ENCODE peak calls at places on chromosome 1, in seven cellular contexts. G, K, I, N, H, O and M are unnamed samples. For H3K27me3, the result is how much of the 10 kb centered on the place peaks cover.

GRCh38 chr1:63124666-63125191 is 197.6 kb upstream of the FOXD3 start:
- DNase-seq in G (no peak), K (no peak), I (no peak), N (peak), H (no peak), O (peak), M (no peak)

GRCh38 chr1:62782197-62782886 is 1.6 kb upstream of the ATG4C start:
- DNase-seq in G (no peak), K (no peak), I (no peak), N (no peak), H (no peak), O (peak), M (no peak)

GRCh38 chr1:27600500-27601175 is 3.3 kb downstream of the AHDC1 start:
- DNase-seq in G (peak), K (peak), I (no peak), N (no peak), H (no peak), O (no peak), M (no peak)

GRCh38 chr1:201119206-201119814 is 7.1 kb upstream of the CACNA1S start:
- DNase-seq in G (peak), K (no peak), I (no peak), N (peak), H (no peak), O (peak), M (peak)

GRCh38 chr1:183070923-183071618 is 47.9 kb downstream of the LAMC1 start:
- DNase-seq in G (no peak), K (no peak), I (no peak), N (peak), H (no peak), O (peak), M (peak)

GRCh38 chr1:236063919-236064673 is 794 bp downstream of the NID1 start:
- DNase-seq in G (peak), K (peak), I (peak), N (peak), H (peak), O (peak), M (peak)

GRCh38 chr1:11594625-11595024 is 59.6 kb downstream of the FBXO2 start:
- DNase-seq in G (no peak), K (no peak), I (no peak), N (no peak), H (no peak), O (no peak), M (no peak)

GRCh38 chr1:26468911-26469310 is 3.3 kb upstream of the HMGN2 start:
- DNase-seq in G (no peak), K (peak), I (peak), N (no peak), H (no peak), O (no peak), M (no peak)

GRCh38 chr1:103142466-103142865 is 34.1 kb upstream of the COL11A1 start:
- DNase-seq in G (no peak), K (no peak), I (no peak), N (no peak), H (no peak), O (no peak), M (no peak)

GRCh38 chr1:172585348-172585747 is 52.4 kb downstream of the SUCO start:
- DNase-seq in G (no peak), K (no peak), I (no peak), N (no peak), H (no peak), O (peak), M (no peak)

GRCh38 chr1:205454903-205455335 is 926 bp downstream of the BLACAT1 start:
- DNase-seq in G (peak), K (no peak), I (no peak), N (no peak), H (no peak), O (no peak), M (no peak)

GRCh38 chr1:183191833-183192232 is 5.8 kb downstream of the LAMC2 start:
- DNase-seq in G (no peak), K (no peak), I (no peak), N (peak), H (no peak), O (peak), M (no peak)

GRCh38 chr1:38121231-38121680 is 74.7 kb upstream of the POU3F1 start:
- DNase-seq in G (no peak), K (no peak), I (no peak), N (no peak), H (no peak), O (no peak), M (peak)

GRCh38 chr1:152902676-152903075 is 5.7 kb upstream of the IVL start:
- DNase-seq in G (no peak), K (no peak), I (no peak), N (no peak), H (no peak), O (no peak), M (no peak)

GRCh38 chr1:233718057-233718456 is 104.2 kb downstream of the KCNK1 start:
- DNase-seq in G (no peak), K (no peak), I (no peak), N (no peak), H (no peak), O (no peak), M (no peak)

GRCh38 chr1:29470788-29471119 is 234.4 kb downstream of the PTPRU start:
- DNase-seq in G (no peak), K (no peak), I (no peak), N (no peak), H (no peak), O (no peak), M (no peak)

GRCh38 chr1:227885648-227886502 is 61.9 kb downstream of the WNT9A start:
- DNase-seq in G (peak), K (peak), I (peak), N (peak), H (peak), O (peak), M (peak)

GRCh38 chr1:42777860-42778259 is 6.9 kb upstream of the TMEM269 start:
- DNase-seq in G (peak), K (no peak), I (no peak), N (peak), H (no peak), O (no peak), M (no peak)

GRCh38 chr1:9202240-9202870 is 32.2 kb upstream of the H6PD start:
- DNase-seq in G (no peak), K (no peak), I (no peak), N (peak), H (no peak), O (no peak), M (no peak)
- H3K27me3 ChIP-seq in G (half or more), K (under half), I (under half), N (under half), H (under half), O (under half), M (under half)

GRCh38 chr1:213987876-213988638 is at the start of gene PROX1:
- DNase-seq in G (peak), K (peak), I (peak), N (peak), H (peak), O (peak), M (peak)

GRCh38 chr1:213985181-213986019 is 2.4 kb upstream of the PROX1 start:
- DNase-seq in G (peak), K (no peak), I (no peak), N (no peak), H (peak), O (no peak), M (no peak)

GRCh38 chr1:213987422-213987875 is 324 bp upstream of the PROX1 start:
- DNase-seq in G (no peak), K (no peak), I (no peak), N (no peak), H (no peak), O (no peak), M (no peak)

GRCh38 chr1:213986020-213986924 is 1.5 kb upstream of the PROX1 start:
- DNase-seq in G (peak), K (no peak), I (no peak), N (no peak), H (no peak), O (no peak), M (no peak)

DNA sequence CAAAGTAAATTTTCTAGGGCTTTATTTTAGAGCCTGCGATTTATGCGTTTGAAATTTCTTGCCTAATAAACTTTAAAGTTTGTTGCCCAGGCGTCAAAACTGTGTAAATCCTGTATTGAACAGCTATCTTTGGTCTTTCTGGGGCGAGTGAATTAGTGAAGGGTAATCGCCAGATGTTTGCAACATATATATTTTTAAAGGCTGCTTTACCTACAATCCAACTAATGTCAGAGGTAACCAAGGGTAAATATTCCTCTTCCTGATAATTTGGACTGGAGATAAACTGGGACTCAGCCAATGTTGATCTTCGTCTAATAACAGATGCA is 885 bp upstream of the PROX1 start:
- DNase-seq in G (no peak), K (no peak), I (no peak), N (no peak), H (no peak), O (no peak), M (no peak)
- H3K27me3 ChIP-seq in G (half or more), K (under half), I (under half), N (half or more), H (under half), O (half or more), M (half or more)

GRCh38 chr1:47399841-47400144 is 16.3 kb upstream of the FOXE3 start:
- DNase-seq in G (no peak), K (no peak), I (no peak), N (no peak), H (no peak), O (no peak), M (no peak)

GRCh38 chr1:47401761-47402160 is 14.3 kb upstream of the FOXE3 start:
- DNase-seq in G (peak), K (no peak), I (no peak), N (no peak), H (no peak), O (no peak), M (no peak)

GRCh38 chr1:47402591-47402990 is 13.5 kb upstream of the FOXE3 start:
- DNase-seq in G (no peak), K (no peak), I (no peak), N (no peak), H (no peak), O (no peak), M (no peak)

GRCh38 chr1:47405697-47406096 is 10.4 kb upstream of the FOXE3 start:
- DNase-seq in G (no peak), K (no peak), I (no peak), N (no peak), H (no peak), O (no peak), M (no peak)

DNA sequence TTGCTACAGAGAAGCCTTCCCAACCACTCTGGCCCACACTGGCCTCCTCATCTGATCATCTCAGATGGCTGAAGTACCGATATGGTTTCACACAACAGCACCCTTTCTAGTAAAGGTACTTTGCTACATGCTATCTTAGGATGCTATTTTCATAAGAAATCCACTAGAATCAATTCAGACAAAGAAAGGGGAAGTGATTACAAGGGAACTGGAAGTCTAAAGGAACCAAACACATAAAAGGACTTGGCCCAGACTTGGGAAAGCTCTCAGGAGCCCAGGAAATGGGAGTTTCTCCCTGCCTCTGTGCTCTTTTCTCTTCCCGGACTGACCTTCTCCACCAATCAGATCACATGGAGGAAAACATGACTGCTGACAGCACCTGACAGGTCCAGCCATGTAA is 12.8 kb upstream of the FOXE3 start:
- DNase-seq in G (no peak), K (no peak), I (no peak), N (no peak), H (no peak), O (no peak), M (no peak)
- H3K27me3 ChIP-seq in G (under half), K (under half), I (under half), N (under half), H (under half), O (under half), M (under half)

GRCh38 chr1:109619655-109620395 is at the start of gene AMPD2:
- DNase-seq in G (peak), K (peak), I (peak), N (peak), H (peak), O (peak), M (peak)
- H3K27me3 ChIP-seq in G (under half), K (under half), I (under half), N (under half), H (under half), O (under half), M (under half)

DNA sequence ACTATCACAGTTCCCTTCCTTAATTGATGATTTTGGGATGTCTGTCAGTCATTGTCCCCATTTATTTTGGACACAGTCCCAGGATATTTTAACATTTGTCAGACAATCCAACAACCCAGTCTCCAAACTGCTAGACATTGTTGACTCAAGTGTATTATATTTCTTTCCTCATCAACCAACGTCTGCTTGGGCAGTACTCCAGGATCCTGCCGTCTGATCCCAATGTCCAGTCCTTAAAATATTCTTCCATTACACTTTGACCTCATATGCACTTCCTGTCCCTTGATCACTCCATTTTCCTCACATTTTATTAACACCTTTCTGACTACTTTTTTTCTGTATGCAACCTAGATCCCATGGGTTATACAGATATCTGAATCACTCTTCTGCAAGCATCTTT is 39.8 kb upstream of the KIAA0040 start:
- DNase-seq in G (no peak), K (no peak), I (no peak), N (no peak), H (no peak), O (no peak), M (no peak)
- H3K27me3 ChIP-seq in G (under half), K (under half), I (under half), N (under half), H (under half), O (under half), M (under half)

GRCh38 chr1:4516596-4516995 is 137.8 kb upstream of the AJAP1 start:
- DNase-seq in G (no peak), K (no peak), I (no peak), N (no peak), H (no peak), O (no peak), M (no peak)
- H3K27me3 ChIP-seq in G (under half), K (under half), I (under half), N (under half), H (under half), O (under half), M (under half)

GRCh38 chr1:181319903-181320302 is 163.4 kb upstream of the CACNA1E start:
- DNase-seq in G (no peak), K (no peak), I (no peak), N (no peak), H (no peak), O (no peak), M (no peak)

GRCh38 chr1:181318858-181319235 is 164.5 kb upstream of the CACNA1E start:
- DNase-seq in G (no peak), K (no peak), I (no peak), N (no peak), H (no peak), O (no peak), M (peak)

GRCh38 chr1:181317261-181317924 is 165.9 kb upstream of the CACNA1E start:
- DNase-seq in G (peak), K (no peak), I (no peak), N (no peak), H (no peak), O (no peak), M (no peak)

GRCh38 chr1:181314959-181315358 is 168.4 kb upstream of the CACNA1E start:
- DNase-seq in G (peak), K (no peak), I (no peak), N (no peak), H (no peak), O (no peak), M (no peak)

DNA sequence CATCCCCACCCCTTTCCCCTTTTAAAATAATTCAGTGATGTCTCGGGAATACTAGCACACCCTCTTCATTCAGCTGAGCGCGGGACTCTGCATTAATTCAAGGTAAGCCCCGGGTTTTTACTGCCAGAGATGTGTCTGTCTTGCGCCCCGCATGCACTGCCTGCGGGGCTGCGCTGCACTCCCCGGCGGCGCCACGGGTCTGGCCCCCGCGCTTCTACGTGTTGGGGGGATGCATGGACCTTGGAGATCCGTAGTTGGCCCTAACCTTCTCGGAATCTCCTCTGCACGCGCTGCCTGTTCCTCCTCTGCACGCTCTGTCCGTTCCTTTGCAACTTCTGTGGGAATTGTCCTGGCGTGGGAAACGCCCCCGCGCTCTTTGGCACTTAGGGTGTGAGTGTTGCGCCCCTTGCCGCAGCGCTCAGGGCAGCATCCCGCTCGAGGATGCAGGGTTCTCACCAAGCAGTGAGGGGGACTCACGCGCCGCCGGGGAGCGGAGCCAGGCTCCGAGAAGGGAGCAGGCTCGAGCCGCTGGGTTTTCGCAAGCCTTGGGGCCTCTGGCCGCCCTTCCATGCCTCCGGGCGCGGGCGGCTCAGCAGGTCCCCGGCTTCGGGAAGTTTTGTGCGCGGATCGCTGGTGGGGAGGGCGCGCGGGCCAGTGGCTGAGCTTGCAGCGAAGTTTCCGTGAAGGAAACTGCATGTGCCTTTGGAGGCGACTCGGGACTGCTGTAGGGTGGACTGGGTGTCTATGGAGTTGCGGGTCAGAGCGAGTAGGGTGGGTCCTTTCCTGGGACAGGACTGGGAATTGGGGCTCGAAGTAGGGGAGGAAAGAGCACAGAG is 165.1 kb upstream of the CACNA1E start:
- DNase-seq in G (peak), K (no peak), I (no peak), N (no peak), H (no peak), O (no peak), M (peak)
- H3K27me3 ChIP-seq in G (half or more), K (under half), I (under half), N (under half), H (half or more), O (under half), M (half or more)

GRCh38 chr1:24927886-24928630 is 2.0 kb downstream of the RUNX3 start:
- DNase-seq in G (no peak), K (no peak), I (no peak), N (no peak), H (no peak), O (no peak), M (no peak)
- H3K27me3 ChIP-seq in G (half or more), K (under half), I (under half), N (under half), H (half or more), O (half or more), M (under half)